ENCODE peak calls at places on chromosomes 7 and 10, in five cellular contexts. W, S, K, Y and G are unnamed samples.
A peak's percentile ranks its signal among the peaks of the same experiment; 100 is the strongest.

GRCh38 chr10:15541376-15541775 is 170.3 kb upstream of the FAM171A1 start:
- DNase-seq in K (no peak), S (no peak), Y (no peak), W (peak; percentile 36), G (no peak)

GRCh38 chr7:23242321-23242720 is 4.3 kb upstream of the GPNMB start:
- DNase-seq in W (peak; percentile 56), S (no peak), Y (no peak), K (no peak), G (no peak)

GRCh38 chr7:75916685-75917634 is 2.0 kb downstream of the POR start:
- DNase-seq in K (no peak), Y (no peak), W (no peak), S (no peak), G (no peak)

GRCh38 chr10:117005454-117006055 is 568 bp upstream of the SHTN1 start:
- DNase-seq in W (peak; percentile 22), K (no peak), Y (no peak), S (peak; percentile 34), G (no peak)

GRCh38 chr7:21642422-21642821 is 99.6 kb downstream of the DNAH11 start:
- DNase-seq in Y (no peak), W (no peak), S (no peak), K (no peak), G (no peak)

GRCh38 chr10:24383681-24384106 is 174.8 kb downstream of the KIAA1217 start:
- DNase-seq in W (peak; percentile 98), Y (peak; percentile 90), K (peak; percentile 24), S (peak; percentile 93), G (peak; percentile 86)

GRCh38 chr10:50561816-50562215 is 61.9 kb downstream of the SGMS1 start:
- DNase-seq in Y (no peak), S (peak; percentile 26), K (no peak), W (no peak), G (no peak)

GRCh38 chr10:33116293-33116697 is 158.3 kb upstream of the ITGB1 start:
- DNase-seq in W (peak; percentile 36), S (no peak), Y (no peak), K (no peak), G (no peak)

GRCh38 chr7:98284335-98285036 is 3.0 kb downstream of the BRI3 start:
- DNase-seq in Y (peak; percentile 93), S (peak; percentile 95), W (peak; percentile 90), K (no peak), G (peak; percentile 87)

DNA sequence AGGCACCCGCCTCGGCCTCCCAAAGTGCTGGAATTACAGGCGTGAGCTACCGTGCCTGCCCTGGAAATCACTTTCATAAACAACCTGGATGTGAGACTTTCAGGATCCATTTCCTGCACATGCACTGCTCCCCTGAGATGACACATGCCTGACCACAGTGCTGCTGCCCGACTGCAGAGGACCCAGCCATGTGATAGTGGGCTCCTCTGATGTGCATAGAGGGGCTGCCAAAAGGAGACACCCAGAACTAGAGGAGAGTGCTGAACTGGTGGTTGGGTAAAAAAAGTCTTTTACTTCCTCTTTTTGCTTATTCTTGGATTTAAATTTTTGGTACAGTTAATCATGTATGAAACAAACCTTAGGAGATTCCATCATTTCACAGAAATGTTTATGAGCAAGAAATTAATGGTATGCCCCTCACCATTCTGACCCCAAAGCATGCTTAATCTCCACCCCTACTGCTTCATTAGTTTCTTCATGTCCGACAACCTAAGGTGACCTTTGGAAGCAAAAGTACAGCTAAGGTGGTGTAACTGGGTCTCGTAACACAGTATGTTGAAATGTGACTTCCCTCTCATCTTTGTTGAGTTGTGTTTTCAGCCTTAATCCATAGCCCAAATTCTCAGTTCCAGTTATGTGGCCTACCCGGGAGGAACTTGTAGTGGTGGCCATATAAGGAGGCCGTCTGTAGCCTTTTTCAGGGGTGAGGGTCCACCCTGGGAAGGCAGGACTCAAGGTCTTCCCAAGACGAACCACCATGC is 111.1 kb downstream of the RNF216 start:
- DNase-seq in K (no peak), W (no peak), S (no peak), Y (no peak), G (no peak)
- H3K4me1 ChIP-seq in K (peaks cover 56% of the 10 kb centered on the region), W (no peaks in the 10 kb centered on the region), S (no peaks in the 10 kb centered on the region), Y (no peaks in the 10 kb centered on the region), G (no peaks in the 10 kb centered on the region)

GRCh38 chr10:129899564-129899862 is 64.6 kb downstream of the EBF3 start:
- DNase-seq in Y (no peak), K (no peak), W (no peak), S (no peak), G (no peak)
- H3K4me1 ChIP-seq in Y (no peaks in the 10 kb centered on the region), K (peaks cover 4% of the 10 kb centered on the region), W (no peaks in the 10 kb centered on the region), S (no peaks in the 10 kb centered on the region), G (no peaks in the 10 kb centered on the region)

GRCh38 chr7:118606632-118607031 is 382.1 kb downstream of the ANKRD7 start:
- DNase-seq in W (no peak), K (no peak), Y (no peak), S (no peak), G (no peak)

DNA sequence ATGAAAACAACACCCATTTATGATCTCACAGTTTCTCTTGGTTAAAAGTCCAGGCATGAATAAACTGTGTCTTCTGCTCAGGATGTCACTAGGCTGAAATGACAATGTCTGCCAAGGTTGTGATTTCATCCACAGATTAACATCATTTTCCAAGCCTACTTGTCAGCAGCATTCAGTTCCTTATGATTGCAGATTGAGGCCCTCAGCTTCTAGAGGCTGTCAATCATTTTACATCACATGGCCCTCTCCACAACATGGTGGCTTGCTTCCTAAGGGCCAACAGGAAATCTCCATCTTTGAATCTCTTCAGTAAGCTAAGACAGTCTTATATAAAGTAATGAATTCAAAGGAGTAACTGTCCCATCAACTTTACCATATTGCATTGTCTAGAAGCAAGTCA is 377.6 kb downstream of the ANKRD7 start:
- DNase-seq in Y (no peak), W (no peak), S (no peak), K (no peak), G (no peak)
- H3K4me1 ChIP-seq in Y (no peaks in the 10 kb centered on the region), W (no peaks in the 10 kb centered on the region), S (no peaks in the 10 kb centered on the region), K (no peaks in the 10 kb centered on the region), G (no peaks in the 10 kb centered on the region)

DNA sequence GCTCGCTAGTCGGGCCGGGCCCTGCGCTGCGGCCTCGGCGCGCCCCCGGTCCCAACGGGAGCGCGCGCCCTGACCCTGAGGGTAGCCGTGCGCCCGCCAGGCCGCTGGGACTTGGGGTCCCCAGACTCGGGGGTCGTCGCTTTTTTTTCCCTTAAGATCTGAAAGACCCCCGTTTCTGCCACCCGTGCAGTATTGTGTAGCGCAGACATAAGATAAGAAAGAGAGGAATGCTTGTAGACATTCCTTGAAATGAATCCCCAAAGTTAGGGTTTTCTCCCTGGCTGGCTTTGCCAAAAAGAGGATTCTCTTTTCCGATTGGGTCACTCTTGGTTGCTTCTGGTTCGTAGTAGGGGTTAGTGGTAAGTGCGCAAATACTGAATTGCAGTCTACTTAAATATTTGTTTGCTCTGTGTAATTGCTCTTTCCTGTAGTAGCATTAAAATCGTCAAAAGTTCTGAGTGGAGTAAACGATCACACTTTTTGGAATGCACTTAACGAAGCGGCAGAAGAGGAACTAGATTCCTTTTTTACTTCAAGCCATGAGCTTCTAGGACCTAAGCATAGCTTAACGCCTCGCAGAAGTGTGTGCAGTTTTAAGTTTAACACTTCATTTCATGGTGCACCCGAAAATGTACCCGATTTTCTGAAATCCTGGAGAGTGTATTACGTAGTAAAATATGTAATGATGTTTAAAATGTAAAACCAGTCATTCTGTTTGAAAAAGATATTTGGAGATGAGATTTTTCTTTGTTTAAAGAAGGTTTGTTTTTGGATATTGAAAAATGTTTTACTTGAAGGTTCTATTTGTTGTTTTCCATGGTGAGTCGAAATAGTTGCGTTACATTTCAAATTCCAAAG is 1.3 kb downstream of the CUL1 start:
- DNase-seq in K (no peak), S (peak; percentile 10), Y (no peak), W (peak; percentile 70), G (no peak)
- H3K4me1 ChIP-seq in K (peaks cover 61% of the 10 kb centered on the region), S (peaks cover 8% of the 10 kb centered on the region), Y (peaks cover 24% of the 10 kb centered on the region), W (peaks cover 46% of the 10 kb centered on the region), G (peaks cover 11% of the 10 kb centered on the region)

GRCh38 chr10:667096-667495 is 22.4 kb downstream of the DIP2C start:
- DNase-seq in Y (no peak), S (no peak), K (no peak), W (no peak), G (no peak)
- H3K4me1 ChIP-seq in Y (no peaks in the 10 kb centered on the region), S (peaks cover 2% of the 10 kb centered on the region), K (peaks cover 32% of the 10 kb centered on the region), W (no peaks in the 10 kb centered on the region), G (no peaks in the 10 kb centered on the region)

GRCh38 chr10:110410329-110411046 is 87.2 kb upstream of the DUSP5 start:
- DNase-seq in K (no peak), W (peak; percentile 94), S (peak; percentile 89), Y (peak; percentile 78), G (peak; percentile 67)
- H3K4me1 ChIP-seq in K (peaks cover 79% of the 10 kb centered on the region), W (peaks cover 57% of the 10 kb centered on the region), S (peaks cover 21% of the 10 kb centered on the region), Y (no peaks in the 10 kb centered on the region), G (peaks cover 11% of the 10 kb centered on the region)

GRCh38 chr10:44183667-44184632 is 200.9 kb downstream of the CXCL12 start:
- DNase-seq in S (no peak), W (peak; percentile 77), K (no peak), Y (no peak), G (peak; percentile 22)
- H3K4me1 ChIP-seq in S (no peaks in the 10 kb centered on the region), W (peaks cover 36% of the 10 kb centered on the region), K (peaks cover 5% of the 10 kb centered on the region), Y (no peaks in the 10 kb centered on the region), G (no peaks in the 10 kb centered on the region)